ENCODE peak calls at places on chromosomes 12 and 14, in seven cellular contexts. E is MM.1S, F is NAMALWA, U is EL, Q is AG10803, G is mucosa of gallbladder, R is T-helper 22 cell. L is an unnamed sample.

GRCh38 chr12:72274926-72275325 is 2.8 kb downstream of the TRHDE start:
- DNase-seq in E (no peak), F (no peak), U (peak; percentile 52), Q (peak; percentile 76), G (no peak), R (no peak), L (peak; percentile 58)

GRCh38 chr12:132143328-132144071 is 619 bp downstream of the DDX51 start:
- DNase-seq in E (peak; percentile 21), F (no peak), U (no peak), Q (no peak), G (no peak), R (peak; percentile 24), L (peak; percentile 34)

GRCh38 chr12:18250313-18250916 is 10.9 kb upstream of the PIK3C2G start:
- DNase-seq in E (peak; percentile 69), F (peak; percentile 83), U (peak; percentile 72), Q (peak; percentile 78), G (peak; percentile 67), R (no peak), L (peak; percentile 84)

GRCh38 chr12:94674835-94675234 is 24.5 kb upstream of the TMCC3 start:
- DNase-seq in E (no peak), F (no peak), U (no peak), Q (no peak), G (no peak), R (no peak), L (no peak)

GRCh38 chr14:73209943-73210342 is 27.4 kb upstream of the PAPLN start:
- DNase-seq in E (no peak), F (no peak), U (peak; percentile 45), Q (no peak), G (no peak), R (no peak), L (peak; percentile 46)

GRCh38 chr14:86038401-86038985 is 508.5 kb downstream of the FLRT2 start:
- DNase-seq in E (peak; percentile 31), F (peak; percentile 59), U (peak; percentile 52), Q (peak; percentile 39), G (peak; percentile 21), R (no peak), L (peak; percentile 30)

GRCh38 chr12:15717940-15718567 is 71.1 kb downstream of the EPS8 start:
- DNase-seq in E (no peak), F (no peak), U (no peak), Q (no peak), G (no peak), R (no peak), L (peak; percentile 36)

GRCh38 chr14:54689928-54690327 is 123.0 kb downstream of the SAMD4A start:
- DNase-seq in E (no peak), F (no peak), U (no peak), Q (no peak), G (no peak), R (no peak), L (no peak)

GRCh38 chr12:49880756-49881390 is 22.8 kb downstream of the FAIM2 start:
- DNase-seq in E (no peak), F (no peak), U (no peak), Q (no peak), G (no peak), R (no peak), L (no peak)

GRCh38 chr12:132071001-132071810 is 72.9 kb downstream of the DDX51 start:
- DNase-seq in E (no peak), F (peak; percentile 81), U (no peak), Q (no peak), G (no peak), R (no peak), L (no peak)

GRCh38 chr12:105352049-105352448 is 21.6 kb downstream of the C12orf75 start:
- DNase-seq in E (peak; percentile 52), F (no peak), U (no peak), Q (no peak), G (no peak), R (no peak), L (no peak)

GRCh38 chr12:124273630-124274029 is 21.3 kb upstream of the RFLNA start:
- DNase-seq in E (no peak), F (peak; percentile 51), U (peak; percentile 66), Q (peak; percentile 48), G (no peak), R (no peak), L (peak; percentile 59)

GRCh38 chr14:101473045-101473729 is 88.1 kb upstream of the DIO3 start:
- DNase-seq in E (no peak), F (no peak), U (no peak), Q (no peak), G (no peak), R (no peak), L (no peak)

GRCh38 chr12:52715416-52715815 is 12.1 kb upstream of the KRT77 start:
- DNase-seq in E (no peak), F (no peak), U (no peak), Q (no peak), G (no peak), R (no peak), L (peak; percentile 10)

GRCh38 chr12:110141389-110141788 is 17.2 kb downstream of the IFT81 start:
- DNase-seq in E (no peak), F (no peak), U (peak; percentile 15), Q (peak; percentile 95), G (peak; percentile 56), R (no peak), L (no peak)

GRCh38 chr14:80003138-80003537 is 208.2 kb downstream of the DIO2 start:
- DNase-seq in E (no peak), F (no peak), U (peak; percentile 68), Q (peak; percentile 14), G (no peak), R (no peak), L (no peak)

GRCh38 chr12:74899031-74899829 is 310.4 kb downstream of the KCNC2 start:
- DNase-seq in E (no peak), F (no peak), U (peak; percentile 18), Q (no peak), G (no peak), R (no peak), L (peak; percentile 28)

GRCh38 chr12:115916910-115917668 is 360.4 kb downstream of the MED13L start:
- DNase-seq in E (peak; percentile 9), F (peak; percentile 45), U (peak; percentile 17), Q (no peak), G (peak; percentile 58), R (peak; percentile 19), L (peak; percentile 39)

GRCh38 chr12:54419088-54419887 is at the start of gene ITGA5:
- DNase-seq in E (no peak), F (no peak), U (peak; percentile 84), Q (peak; percentile 68), G (peak; percentile 62), R (peak; percentile 39), L (peak; percentile 86)

L was measured in ELR.